ENCODE peak calls at places on chromosome 2, in nine cellular contexts. One of them, this sample, is unnamed.

GRCh38 chr2:237967463-237967871 is 653 bp downstream of the UBE2F start:
- DNase-seq in mesothelial cell of epicardium: peak; percentile 44
- DNase-seq in AG04450: no peak
- DNase-seq in left ventricle myocardium inferior: peak; percentile 25
- DNase-seq in nephron progenitor cell: peak; percentile 46
- DNase-seq in brain microvascular endothelial cell: no peak
- DNase-seq in breast epithelium: no peak
- DNase-seq in sigmoid colon: peak; percentile 76
- DNase-seq in astrocyte of the spinal cord: no peak
- DNase-seq in this sample: no peak

GRCh38 chr2:219209818-219210571 is 3.4 kb downstream of the ZFAND2B start:
- DNase-seq in sigmoid colon: no peak
- DNase-seq in mesothelial cell of epicardium: no peak
- DNase-seq in AG04450: no peak
- DNase-seq in brain microvascular endothelial cell: no peak
- DNase-seq in nephron progenitor cell: no peak
- DNase-seq in breast epithelium: no peak
- DNase-seq in astrocyte of the spinal cord: no peak
- DNase-seq in left ventricle myocardium inferior: no peak
- DNase-seq in this sample: no peak

GRCh38 chr2:41872646-41873045 is 175.2 kb upstream of the PKDCC start:
- DNase-seq in left ventricle myocardium inferior: no peak
- DNase-seq in brain microvascular endothelial cell: peak; percentile 53
- DNase-seq in astrocyte of the spinal cord: peak; percentile 41
- DNase-seq in mesothelial cell of epicardium: no peak
- DNase-seq in breast epithelium: no peak
- DNase-seq in nephron progenitor cell: no peak
- DNase-seq in AG04450: no peak
- DNase-seq in sigmoid colon: no peak
- DNase-seq in this sample: no peak

GRCh38 chr2:42809876-42810125 is 17.4 kb upstream of the HAAO start:
- DNase-seq in left ventricle myocardium inferior: peak; percentile 88
- DNase-seq in sigmoid colon: peak; percentile 95
- DNase-seq in brain microvascular endothelial cell: peak; percentile 76
- DNase-seq in nephron progenitor cell: peak; percentile 78
- DNase-seq in mesothelial cell of epicardium: peak; percentile 78
- DNase-seq in astrocyte of the spinal cord: no peak
- DNase-seq in AG04450: peak; percentile 33
- DNase-seq in breast epithelium: peak; percentile 81
- DNase-seq in this sample: no peak

GRCh38 chr2:19914266-19914975 is 12.6 kb upstream of the TTC32 start:
- DNase-seq in astrocyte of the spinal cord: no peak
- DNase-seq in nephron progenitor cell: no peak
- DNase-seq in left ventricle myocardium inferior: no peak
- DNase-seq in sigmoid colon: no peak
- DNase-seq in AG04450: no peak
- DNase-seq in breast epithelium: no peak
- DNase-seq in brain microvascular endothelial cell: no peak
- DNase-seq in mesothelial cell of epicardium: no peak
- DNase-seq in this sample: no peak

GRCh38 chr2:221844187-221844586 is 272.1 kb upstream of the EPHA4 start:
- DNase-seq in mesothelial cell of epicardium: no peak
- DNase-seq in sigmoid colon: no peak
- DNase-seq in left ventricle myocardium inferior: no peak
- DNase-seq in breast epithelium: no peak
- DNase-seq in brain microvascular endothelial cell: no peak
- DNase-seq in astrocyte of the spinal cord: no peak
- DNase-seq in AG04450: no peak
- DNase-seq in nephron progenitor cell: no peak
- DNase-seq in this sample: no peak

GRCh38 chr2:156320491-156320896 is 12.0 kb downstream of the NR4A2 start:
- DNase-seq in breast epithelium: no peak
- DNase-seq in mesothelial cell of epicardium: no peak
- DNase-seq in brain microvascular endothelial cell: no peak
- DNase-seq in nephron progenitor cell: no peak
- DNase-seq in astrocyte of the spinal cord: no peak
- DNase-seq in AG04450: no peak
- DNase-seq in sigmoid colon: peak; percentile 67
- DNase-seq in left ventricle myocardium inferior: peak; percentile 47
- DNase-seq in this sample: no peak

GRCh38 chr2:185507703-185508102 is 230.9 kb upstream of the FSIP2 start:
- DNase-seq in mesothelial cell of epicardium: no peak
- DNase-seq in breast epithelium: no peak
- DNase-seq in nephron progenitor cell: no peak
- DNase-seq in brain microvascular endothelial cell: no peak
- DNase-seq in astrocyte of the spinal cord: no peak
- DNase-seq in AG04450: no peak
- DNase-seq in left ventricle myocardium inferior: no peak
- DNase-seq in sigmoid colon: no peak
- DNase-seq in this sample: no peak

GRCh38 chr2:105595536-105595935 is 149.2 kb upstream of the NCK2 start:
- DNase-seq in nephron progenitor cell: no peak
- DNase-seq in AG04450: no peak
- DNase-seq in breast epithelium: no peak
- DNase-seq in sigmoid colon: no peak
- DNase-seq in brain microvascular endothelial cell: no peak
- DNase-seq in left ventricle myocardium inferior: no peak
- DNase-seq in mesothelial cell of epicardium: no peak
- DNase-seq in astrocyte of the spinal cord: no peak
- DNase-seq in this sample: no peak

GRCh38 chr2:120926463-120927165 is 190.9 kb downstream of the GLI2 start:
- DNase-seq in mesothelial cell of epicardium: no peak
- DNase-seq in astrocyte of the spinal cord: no peak
- DNase-seq in brain microvascular endothelial cell: no peak
- DNase-seq in AG04450: no peak
- DNase-seq in sigmoid colon: no peak
- DNase-seq in breast epithelium: no peak
- DNase-seq in left ventricle myocardium inferior: no peak
- DNase-seq in nephron progenitor cell: peak; percentile 48
- DNase-seq in this sample: no peak

GRCh38 chr2:185381631-185382030 is 357.0 kb upstream of the FSIP2 start:
- DNase-seq in left ventricle myocardium inferior: no peak
- DNase-seq in astrocyte of the spinal cord: no peak
- DNase-seq in AG04450: no peak
- DNase-seq in brain microvascular endothelial cell: no peak
- DNase-seq in sigmoid colon: no peak
- DNase-seq in nephron progenitor cell: no peak
- DNase-seq in mesothelial cell of epicardium: no peak
- DNase-seq in breast epithelium: no peak
- DNase-seq in this sample: no peak

GRCh38 chr2:31428001-31428418 is 13.5 kb upstream of the XDH start:
- DNase-seq in astrocyte of the spinal cord: peak; percentile 10
- DNase-seq in sigmoid colon: no peak
- DNase-seq in AG04450: no peak
- DNase-seq in nephron progenitor cell: no peak
- DNase-seq in brain microvascular endothelial cell: no peak
- DNase-seq in mesothelial cell of epicardium: no peak
- DNase-seq in left ventricle myocardium inferior: no peak
- DNase-seq in breast epithelium: no peak
- DNase-seq in this sample: no peak
- TF ChIP-seq CTCF in astrocyte of the spinal cord: peak; percentile 23
- TF ChIP-seq CTCF in sigmoid colon: no peak
- TF ChIP-seq CTCF in AG04450: peak; percentile 20
- TF ChIP-seq CTCF in nephron progenitor cell: no peak
- TF ChIP-seq CTCF in brain microvascular endothelial cell: peak; percentile 61
- TF ChIP-seq CTCF in mesothelial cell of epicardium: no peak
- TF ChIP-seq CTCF in left ventricle myocardium inferior: no peak
- TF ChIP-seq CTCF in breast epithelium: no peak
- TF ChIP-seq CTCF in this sample: no peak

GRCh38 chr2:196441527-196441926 is 198.0 kb upstream of the CCDC150 start:
- DNase-seq in left ventricle myocardium inferior: no peak
- DNase-seq in nephron progenitor cell: no peak
- DNase-seq in brain microvascular endothelial cell: no peak
- DNase-seq in astrocyte of the spinal cord: no peak
- DNase-seq in AG04450: no peak
- DNase-seq in sigmoid colon: no peak
- DNase-seq in mesothelial cell of epicardium: no peak
- DNase-seq in breast epithelium: no peak
- DNase-seq in this sample: no peak

GRCh38 chr2:196445991-196446390 is 193.5 kb upstream of the CCDC150 start:
- DNase-seq in left ventricle myocardium inferior: no peak
- DNase-seq in sigmoid colon: no peak
- DNase-seq in nephron progenitor cell: no peak
- DNase-seq in mesothelial cell of epicardium: no peak
- DNase-seq in AG04450: no peak
- DNase-seq in astrocyte of the spinal cord: no peak
- DNase-seq in breast epithelium: no peak
- DNase-seq in brain microvascular endothelial cell: no peak
- DNase-seq in this sample: no peak

GRCh38 chr2:196442211-196442610 is 197.3 kb upstream of the CCDC150 start:
- DNase-seq in left ventricle myocardium inferior: no peak
- DNase-seq in sigmoid colon: no peak
- DNase-seq in AG04450: no peak
- DNase-seq in mesothelial cell of epicardium: no peak
- DNase-seq in brain microvascular endothelial cell: no peak
- DNase-seq in astrocyte of the spinal cord: no peak
- DNase-seq in nephron progenitor cell: no peak
- DNase-seq in breast epithelium: no peak
- DNase-seq in this sample: no peak

GRCh38 chr2:196440413-196440812 is 199.1 kb upstream of the CCDC150 start:
- DNase-seq in brain microvascular endothelial cell: no peak
- DNase-seq in AG04450: no peak
- DNase-seq in nephron progenitor cell: no peak
- DNase-seq in left ventricle myocardium inferior: no peak
- DNase-seq in mesothelial cell of epicardium: no peak
- DNase-seq in sigmoid colon: no peak
- DNase-seq in breast epithelium: no peak
- DNase-seq in astrocyte of the spinal cord: no peak
- DNase-seq in this sample: no peak

GRCh38 chr2:196444442-196444841 is 195.1 kb upstream of the CCDC150 start:
- DNase-seq in AG04450: no peak
- DNase-seq in breast epithelium: no peak
- DNase-seq in mesothelial cell of epicardium: no peak
- DNase-seq in sigmoid colon: no peak
- DNase-seq in nephron progenitor cell: no peak
- DNase-seq in brain microvascular endothelial cell: no peak
- DNase-seq in astrocyte of the spinal cord: no peak
- DNase-seq in left ventricle myocardium inferior: no peak
- DNase-seq in this sample: no peak
- TF ChIP-seq CTCF in AG04450: no peak
- TF ChIP-seq CTCF in breast epithelium: no peak
- TF ChIP-seq CTCF in mesothelial cell of epicardium: no peak
- TF ChIP-seq CTCF in sigmoid colon: no peak
- TF ChIP-seq CTCF in nephron progenitor cell: no peak
- TF ChIP-seq CTCF in brain microvascular endothelial cell: no peak
- TF ChIP-seq CTCF in astrocyte of the spinal cord: no peak
- TF ChIP-seq CTCF in left ventricle myocardium inferior: no peak
- TF ChIP-seq CTCF in this sample: no peak

DNA sequence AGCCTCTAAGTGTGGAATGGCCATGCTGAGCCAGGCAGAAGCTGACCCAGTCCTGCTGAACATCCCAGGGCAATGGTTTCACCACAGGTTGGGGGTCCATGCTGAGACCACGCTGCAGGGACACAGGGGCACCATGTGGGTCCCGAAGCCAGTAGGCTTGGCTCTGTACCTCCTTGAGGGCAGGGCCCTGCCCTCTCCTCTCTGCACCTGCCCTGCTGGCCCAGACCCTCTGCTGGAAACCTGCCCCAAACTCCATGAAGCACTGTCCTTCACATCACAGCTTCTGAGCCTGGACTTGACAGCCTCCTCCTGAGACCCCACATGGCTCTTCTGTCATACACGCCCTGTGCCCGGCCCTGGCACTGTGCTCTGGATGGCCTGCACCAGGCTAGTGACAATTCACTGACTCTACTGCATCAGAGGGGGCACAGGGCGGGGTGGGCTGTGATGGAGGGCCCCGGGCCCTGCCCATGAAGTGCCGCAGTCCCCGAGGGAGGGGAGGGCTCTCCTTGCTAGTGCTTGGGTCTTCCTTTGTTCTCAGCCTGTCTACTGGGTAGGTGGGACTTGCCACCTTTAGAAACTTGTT is 24.7 kb downstream of the HS6ST1 start:
- DNase-seq in breast epithelium: no peak
- DNase-seq in AG04450: no peak
- DNase-seq in left ventricle myocardium inferior: no peak
- DNase-seq in mesothelial cell of epicardium: no peak
- DNase-seq in nephron progenitor cell: no peak
- DNase-seq in brain microvascular endothelial cell: no peak
- DNase-seq in sigmoid colon: no peak
- DNase-seq in astrocyte of the spinal cord: no peak
- DNase-seq in this sample: no peak
- TF ChIP-seq CTCF in breast epithelium: no peak
- TF ChIP-seq CTCF in AG04450: no peak
- TF ChIP-seq CTCF in left ventricle myocardium inferior: no peak
- TF ChIP-seq CTCF in mesothelial cell of epicardium: no peak
- TF ChIP-seq CTCF in nephron progenitor cell: no peak
- TF ChIP-seq CTCF in brain microvascular endothelial cell: no peak
- TF ChIP-seq CTCF in sigmoid colon: no peak
- TF ChIP-seq CTCF in astrocyte of the spinal cord: no peak
- TF ChIP-seq CTCF in this sample: no peak

GRCh38 chr2:232542715-232543467 is 3.4 kb downstream of the CHRNG start:
- DNase-seq in astrocyte of the spinal cord: no peak
- DNase-seq in breast epithelium: peak; percentile 47
- DNase-seq in sigmoid colon: peak; percentile 53
- DNase-seq in brain microvascular endothelial cell: no peak
- DNase-seq in mesothelial cell of epicardium: no peak
- DNase-seq in left ventricle myocardium inferior: no peak
- DNase-seq in AG04450: no peak
- DNase-seq in nephron progenitor cell: no peak
- DNase-seq in this sample: no peak

GRCh38 chr2:232543928-232544631 is 4.6 kb downstream of the CHRNG start:
- DNase-seq in left ventricle myocardium inferior: no peak
- DNase-seq in astrocyte of the spinal cord: no peak
- DNase-seq in brain microvascular endothelial cell: no peak
- DNase-seq in mesothelial cell of epicardium: no peak
- DNase-seq in nephron progenitor cell: no peak
- DNase-seq in sigmoid colon: peak; percentile 51
- DNase-seq in breast epithelium: no peak
- DNase-seq in AG04450: no peak
- DNase-seq in this sample: no peak

GRCh38 chr2:232545511-232546375 is 4.6 kb downstream of the TIGD1 start:
- DNase-seq in astrocyte of the spinal cord: no peak
- DNase-seq in left ventricle myocardium inferior: no peak
- DNase-seq in brain microvascular endothelial cell: no peak
- DNase-seq in mesothelial cell of epicardium: no peak
- DNase-seq in nephron progenitor cell: no peak
- DNase-seq in AG04450: no peak
- DNase-seq in breast epithelium: no peak
- DNase-seq in sigmoid colon: peak; percentile 45
- DNase-seq in this sample: no peak

GRCh38 chr2:232543491-232543890 is 4.0 kb downstream of the CHRNG start:
- DNase-seq in breast epithelium: no peak
- DNase-seq in brain microvascular endothelial cell: no peak
- DNase-seq in AG04450: no peak
- DNase-seq in astrocyte of the spinal cord: no peak
- DNase-seq in nephron progenitor cell: no peak
- DNase-seq in left ventricle myocardium inferior: no peak
- DNase-seq in sigmoid colon: peak; percentile 29
- DNase-seq in mesothelial cell of epicardium: no peak
- DNase-seq in this sample: no peak

DNA sequence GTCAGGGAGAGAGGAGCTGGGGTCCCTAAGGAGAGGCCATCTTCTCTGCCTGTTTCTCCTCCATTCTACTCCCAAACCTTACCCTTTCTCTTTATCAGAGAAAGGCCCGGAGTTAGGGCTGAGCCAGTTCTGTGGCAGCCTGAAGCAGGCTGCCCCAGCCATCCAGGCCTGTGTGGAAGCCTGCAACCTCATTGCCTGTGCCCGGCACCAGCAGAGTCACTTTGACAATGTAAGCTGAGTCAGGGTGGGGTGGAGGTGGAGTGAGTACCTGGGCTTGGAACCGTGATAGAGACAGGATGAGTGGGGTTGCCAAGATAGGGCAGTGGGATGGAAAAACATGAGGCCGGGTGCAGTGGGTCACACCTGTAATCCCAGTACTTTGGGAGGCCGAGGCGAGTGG is 5.2 kb downstream of the CHRNG start:
- DNase-seq in breast epithelium: no peak
- DNase-seq in sigmoid colon: no peak
- DNase-seq in AG04450: no peak
- DNase-seq in astrocyte of the spinal cord: no peak
- DNase-seq in brain microvascular endothelial cell: no peak
- DNase-seq in nephron progenitor cell: no peak
- DNase-seq in left ventricle myocardium inferior: no peak
- DNase-seq in mesothelial cell of epicardium: no peak
- DNase-seq in this sample: no peak
- TF ChIP-seq CTCF in breast epithelium: no peak
- TF ChIP-seq CTCF in sigmoid colon: no peak
- TF ChIP-seq CTCF in AG04450: no peak
- TF ChIP-seq CTCF in astrocyte of the spinal cord: no peak
- TF ChIP-seq CTCF in brain microvascular endothelial cell: no peak
- TF ChIP-seq CTCF in nephron progenitor cell: no peak
- TF ChIP-seq CTCF in left ventricle myocardium inferior: no peak
- TF ChIP-seq CTCF in mesothelial cell of epicardium: no peak
- TF ChIP-seq CTCF in this sample: no peak

This sample was measured in omental fat pad.